ENCODE peak calls at places on chromosome 6, in four cellular contexts. P is heart left ventricle, H is IMR-90, E is prostate gland. T is an unnamed sample.

GRCh38 chr6:17820055-17820454 is 113.3 kb upstream of the NUP153 start:
- DNase-seq in H (peak), P (no peak), E (no peak), T (no peak)

GRCh38 chr6:14881399-14881798 is 364.5 kb upstream of the JARID2 start:
- DNase-seq in E (no peak), P (no peak), H (peak), T (no peak)

GRCh38 chr6:120230008-120230407 is 880.4 kb upstream of the MAN1A1 start:
- DNase-seq in P (no peak), H (no peak), E (no peak), T (peak)

GRCh38 chr6:145704153-145704781 is 31.1 kb downstream of the EPM2A start:
- DNase-seq in E (no peak), P (no peak), H (peak), T (no peak)

GRCh38 chr6:150767585-150768164 is 97.8 kb upstream of the MTHFD1L start:
- DNase-seq in P (no peak), E (no peak), H (no peak), T (no peak)

GRCh38 chr6:113979930-113980329 is 9.0 kb upstream of the HDAC2 start:
- DNase-seq in H (no peak), P (no peak), E (no peak), T (no peak)

GRCh38 chr6:39638126-39638822 is 86.9 kb downstream of the KIF6 start:
- DNase-seq in P (no peak), E (no peak), H (no peak), T (no peak)

GRCh38 chr6:157151989-157152388 is 171.3 kb downstream of the TMEM242 start:
- DNase-seq in P (no peak), H (peak), E (no peak), T (no peak)

GRCh38 chr6:139291813-139292619 is at the start of gene TXLNB:
- DNase-seq in H (peak), P (peak), E (peak), T (peak)

GRCh38 chr6:54970337-54970736 is 123.8 kb downstream of the FAM83B start:
- DNase-seq in P (no peak), E (no peak), H (no peak), T (no peak)

GRCh38 chr6:169162968-169163903 is 90.4 kb downstream of the THBS2 start:
- DNase-seq in E (no peak), H (peak), P (no peak), T (no peak)

GRCh38 chr6:55142610-55143009 is 31.7 kb upstream of the HCRTR2 start:
- DNase-seq in P (no peak), E (no peak), H (no peak), T (no peak)

GRCh38 chr6:3534599-3534998 is 77.7 kb upstream of the SLC22A23 start:
- DNase-seq in H (peak), E (no peak), P (no peak), T (no peak)

GRCh38 chr6:165551828-165552227 is 111.2 kb downstream of the PDE10A start:
- DNase-seq in P (no peak), E (no peak), H (no peak), T (no peak)

GRCh38 chr6:169953686-169954085 is 202.3 kb downstream of the ERMARD start:
- DNase-seq in H (no peak), E (no peak), P (no peak), T (no peak)

GRCh38 chr6:107600936-107601335 is 111.0 kb downstream of the SOBP start:
- DNase-seq in H (peak), P (peak), E (peak), T (no peak)

GRCh38 chr6:75234126-75234865 is 9.3 kb downstream of the COX7A2 start:
- DNase-seq in P (no peak), H (no peak), E (no peak), T (no peak)

GRCh38 chr6:113854531-113855499 is 2.3 kb upstream of the MARCKS start:
- DNase-seq in H (peak), E (peak), P (peak), T (peak)

GRCh38 chr6:123830110-123830509 is 26.4 kb downstream of the NKAIN2 start:
- DNase-seq in P (no peak), E (no peak), H (no peak), T (no peak)

GRCh38 chr6:125789576-125790402 is 971 bp upstream of the NCOA7 start:
- DNase-seq in P (peak), E (peak), H (peak), T (peak)

GRCh38 chr6:141394125-141394536 is 738.6 kb upstream of the GJE1 start:
- DNase-seq in H (no peak), P (no peak), E (no peak), T (no peak)

GRCh38 chr6:144278659-144279314 is 6.3 kb upstream of the UTRN start:
- DNase-seq in E (no peak), P (no peak), H (no peak), T (no peak)

GRCh38 chr6:1802495-1803395 is 193.0 kb downstream of the FOXC1 start:
- DNase-seq in H (no peak), P (no peak), E (no peak), T (no peak)

GRCh38 chr6:158321960-158322359 is 9.7 kb downstream of the TULP4 start:
- DNase-seq in E (no peak), H (peak), P (no peak), T (no peak)

GRCh38 chr6:80254716-80255115 is 148.2 kb downstream of the BCKDHB start:
- DNase-seq in H (no peak), E (no peak), P (no peak), T (no peak)

GRCh38 chr6:107550241-107550840 is 60.4 kb downstream of the SOBP start:
- DNase-seq in P (no peak), H (no peak), E (no peak), T (no peak)

GRCh38 chr6:167236239-167236571 is 54.9 kb upstream of the UNC93A start:
- DNase-seq in P (no peak), E (no peak), H (no peak), T (no peak)

GRCh38 chr6:90068264-90068663 is 174.0 kb downstream of the GJA10 start:
- DNase-seq in H (peak), E (no peak), P (peak), T (no peak)

GRCh38 chr6:170460606-170461005 is 92.5 kb downstream of the PSMB1 start:
- DNase-seq in P (no peak), E (no peak), H (no peak), T (no peak)

GRCh38 chr6:107690864-107691661 is 133.1 kb downstream of the SCML4 start:
- DNase-seq in E (no peak), P (no peak), H (peak), T (no peak)

GRCh38 chr6:108630050-108630714 is 69.5 kb downstream of the FOXO3 start:
- DNase-seq in H (peak), E (no peak), P (no peak), T (no peak)

GRCh38 chr6:4813055-4813454 is 36.9 kb downstream of the CDYL start:
- DNase-seq in H (no peak), P (no peak), E (no peak), T (no peak)

GRCh38 chr6:3825851-3826581 is 23.2 kb upstream of the FAM50B start:
- DNase-seq in H (peak), P (peak), E (peak), T (peak)

GRCh38 chr6:47413752-47414516 is 63.7 kb upstream of the CD2AP start:
- DNase-seq in P (peak), E (peak), H (peak), T (no peak)

GRCh38 chr6:53894086-53894485 is 99.3 kb downstream of the LRRC1 start:
- DNase-seq in E (no peak), H (peak), P (no peak), T (no peak)

GRCh38 chr6:159089443-159089842 is 44.7 kb upstream of the TAGAP start:
- DNase-seq in P (no peak), E (no peak), H (no peak), T (no peak)

GRCh38 chr6:142187209-142187608 is 40.1 kb downstream of the VTA1 start:
- DNase-seq in E (no peak), P (peak), H (peak), T (peak)

GRCh38 chr6:139370047-139370706 is 4.3 kb downstream of the CITED2 start:
- DNase-seq in E (no peak), P (no peak), H (peak), T (no peak)

GRCh38 chr6:91099501-91099900 is 512.6 kb upstream of the MAP3K7 start:
- DNase-seq in P (no peak), H (no peak), E (no peak), T (no peak)

DNA sequence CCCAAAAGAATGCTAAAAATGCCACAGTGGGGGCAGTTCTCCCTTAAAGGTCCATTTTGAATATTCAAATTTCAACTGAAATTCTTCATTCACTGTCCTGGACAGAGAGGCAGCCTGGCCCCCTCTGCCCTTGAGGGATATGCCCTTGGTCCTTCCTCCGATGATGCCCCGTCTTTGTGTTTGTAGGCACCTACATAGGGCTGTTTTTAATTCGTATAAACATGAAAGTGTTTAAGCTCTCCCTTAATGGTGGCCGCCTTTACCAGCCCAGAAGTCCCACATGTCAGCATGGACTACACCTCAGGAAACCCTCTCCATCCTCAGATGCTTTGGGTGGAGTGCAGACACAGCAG is 70.2 kb downstream of the SSR1 start:
- DNase-seq in E (no peak), P (no peak), H (no peak), T (no peak)
- TF ChIP-seq POLR2A in E (no peak), P (no peak), H (no peak), T (no peak)

GRCh38 chr6:130366011-130366963 is at the start of gene TMEM200A:
- DNase-seq in P (peak), H (peak), E (no peak), T (peak)
- TF ChIP-seq CTCF in P (no peak), H (peak), E (no peak), T (no peak)

GRCh38 chr6:131900231-131900630 is 50.9 kb downstream of the CCN2 start:
- DNase-seq in E (no peak), H (no peak), P (no peak), T (no peak)
- H3K27ac ChIP-seq in E (no peak), H (no peak), P (no peak), T (no peak)

GRCh38 chr6:52802806-52803205 is 810 bp downstream of the GSTA1 start:
- DNase-seq in H (no peak), P (no peak), E (no peak), T (no peak)

DNA sequence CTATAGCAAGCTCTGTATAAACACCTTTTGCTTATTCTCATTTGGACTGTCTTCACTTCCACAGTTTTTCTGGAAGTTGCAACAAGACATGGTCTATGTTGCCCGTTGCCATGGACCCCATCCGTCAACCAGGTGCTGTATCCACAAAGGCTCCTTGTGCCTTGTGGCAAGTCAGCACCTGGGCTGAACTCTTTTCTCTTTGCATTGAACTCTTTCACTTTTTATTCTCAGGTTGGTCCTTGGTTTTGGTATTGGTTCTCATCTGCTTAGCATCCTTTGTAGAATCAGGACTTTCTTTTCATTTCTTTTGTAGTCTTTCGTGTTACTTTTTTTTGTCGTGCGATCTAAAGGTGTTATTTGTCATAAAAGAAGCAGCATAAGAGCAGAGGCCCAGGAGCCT is 5.0 kb upstream of the GSTA1 start:
- DNase-seq in H (no peak), P (no peak), E (no peak), T (no peak)
- TF ChIP-seq POLR2A in H (no peak), P (no peak), E (no peak), T (no peak)